ENCODE peak calls at places on chromosomes 3 and 15, in eight cellular contexts. Z, M, Q, X, G, C, U and I are unnamed samples.

GRCh38 chr15:57097246-57097645 is 178.8 kb downstream of the TCF12 start:
- DNase-seq in Z (no peak), M (no peak), Q (no peak), X (no peak), G (no peak), C (no peak), U (no peak), I (no peak)

GRCh38 chr15:37767841-37768455 is 166.5 kb upstream of the TMCO5A start:
- DNase-seq in Z (no peak), M (no peak), Q (no peak), X (no peak), G (no peak), C (peak; percentile 13), U (no peak), I (no peak)

GRCh38 chr15:58078591-58078990 is 13.1 kb upstream of the ALDH1A2 start:
- DNase-seq in Z (no peak), M (no peak), Q (no peak), X (peak; percentile 52), G (no peak), C (no peak), U (no peak), I (no peak)

GRCh38 chr15:43824302-43825246 is at the start of gene MFAP1:
- DNase-seq in Z (peak; percentile 87), M (peak; percentile 97), Q (peak; percentile 90), X (peak; percentile 97), G (peak; percentile 93), C (peak; percentile 98), U (peak; percentile 91), I (peak; percentile 94)

GRCh38 chr3:192188218-192188835 is 539.0 kb downstream of the FGF12 start:
- DNase-seq in Z (no peak), M (peak; percentile 23), Q (peak; percentile 43), X (peak; percentile 34), G (peak; percentile 51), C (no peak), U (peak; percentile 8), I (no peak)

GRCh38 chr15:58957101-58957973 is 23.9 kb upstream of the SLTM start:
- DNase-seq in Z (no peak), M (peak; percentile 63), Q (peak; percentile 54), X (peak; percentile 75), G (peak; percentile 60), C (peak; percentile 80), U (peak; percentile 5), I (no peak)

GRCh38 chr15:39639037-39639436 is 58.2 kb downstream of the THBS1 start:
- DNase-seq in Z (no peak), M (no peak), Q (no peak), X (no peak), G (no peak), C (no peak), U (no peak), I (no peak)

GRCh38 chr3:40669176-40669575 is 144.4 kb downstream of the ZNF621 start:
- DNase-seq in Z (no peak), M (no peak), Q (no peak), X (no peak), G (no peak), C (no peak), U (no peak), I (no peak)

GRCh38 chr15:90295270-90295648 is 29.8 kb downstream of the NGRN start:
- DNase-seq in Z (no peak), M (no peak), Q (no peak), X (no peak), G (no peak), C (no peak), U (no peak), I (no peak)

GRCh38 chr15:72515591-72516389 is 41.7 kb downstream of the ARIH1 start:
- DNase-seq in Z (no peak), M (no peak), Q (no peak), X (no peak), G (no peak), C (peak; percentile 19), U (no peak), I (no peak)